ENCODE peak calls at places on chromosomes 11 and 22, in six cellular contexts. E is NCI-H460, S is caudate nucleus, O is heart left ventricle, Q is NCI-H1092 treated with DMSO at 0.1 percent for 48 hours, M is AG09319. W is an unnamed sample.
A peak's percentile ranks its signal among the peaks of the same experiment; 100 is the strongest.

GRCh38 chr11:117083011-117083940 is 15.0 kb downstream of the SIK3 start:
- DNase-seq in E (no peak), Q (no peak), M (no peak), S (no peak), O (no peak), W (no peak)

GRCh38 chr22:47883757-47884156 is 1121.3 kb downstream of the TBC1D22A start:
- DNase-seq in M (no peak), S (no peak), Q (no peak), O (no peak), E (no peak), W (no peak)

GRCh38 chr11:132448334-132448995 is 1078.0 kb downstream of the NTM start:
- DNase-seq in S (no peak), M (no peak), Q (no peak), E (no peak), O (no peak), W (no peak)

GRCh38 chr11:71998649-71999310 is at the start of gene IL18BP:
- DNase-seq in S (no peak), E (no peak), M (no peak), Q (no peak), O (peak; percentile 51), W (no peak)

GRCh38 chr11:79264284-79264683 is 176.5 kb downstream of the TENM4 start:
- DNase-seq in Q (no peak), S (no peak), M (no peak), E (no peak), O (no peak), W (no peak)

GRCh38 chr11:99814021-99814420 is 793.3 kb downstream of the CNTN5 start:
- DNase-seq in E (no peak), Q (no peak), O (no peak), S (no peak), M (no peak), W (no peak)

GRCh38 chr11:7892059-7892699 is 38.9 kb downstream of the OR10A6 start:
- DNase-seq in M (peak; percentile 38), O (no peak), E (no peak), S (no peak), Q (no peak), W (peak; percentile 48)

GRCh38 chr11:73085189-73085875 is 56.8 kb downstream of the FCHSD2 start:
- DNase-seq in E (no peak), M (no peak), Q (no peak), O (no peak), S (no peak), W (no peak)

GRCh38 chr11:33389635-33390034 is 132.5 kb downstream of the HIPK3 start:
- DNase-seq in M (no peak), S (no peak), O (no peak), E (no peak), Q (no peak), W (no peak)

GRCh38 chr11:10455637-10456487 is 798 bp downstream of the AMPD3 start:
- DNase-seq in E (no peak), Q (peak; percentile 59), S (peak; percentile 15), M (no peak), O (peak; percentile 45), W (peak; percentile 73)

W was measured in SJSA1.